ENCODE peak calls at places on chromosomes 1 and 21, in seven cellular contexts. R is IMR-90, T is mucosa of descending colon, P is omental fat pad, E is breast epithelium, M is tibial nerve, U is GM12864. Q is an unnamed sample.
A peak's percentile ranks its signal among the peaks of the same experiment; 100 is the strongest.

GRCh38 chr1:40024671-40025070 is 15.9 kb upstream of the CAP1 start:
- DNase-seq in E (no peak), R (no peak), T (no peak), M (no peak), U (no peak), P (no peak), Q (no peak)

GRCh38 chr21:35649186-35649585 is 411.1 kb downstream of the SETD4 start:
- DNase-seq in T (no peak), U (no peak), R (peak; percentile 70), M (no peak), P (no peak), E (no peak), Q (no peak)

GRCh38 chr1:3319874-3320245 is 134.6 kb upstream of the ARHGEF16 start:
- DNase-seq in P (no peak), E (no peak), U (peak; percentile 18), M (no peak), R (peak; percentile 49), T (peak; percentile 72), Q (peak; percentile 73)

GRCh38 chr21:36630485-36631206 is 68.3 kb upstream of the SIM2 start:
- DNase-seq in P (peak; percentile 49), T (no peak), M (no peak), R (peak; percentile 22), U (peak; percentile 22), E (peak; percentile 67), Q (peak; percentile 77)

GRCh38 chr1:63662846-63663245 is 69.6 kb downstream of the PGM1 start:
- DNase-seq in T (no peak), P (no peak), E (no peak), R (peak; percentile 64), M (no peak), U (no peak), Q (no peak)

GRCh38 chr1:5747428-5748285 is 244.6 kb downstream of the NPHP4 start:
- DNase-seq in P (no peak), U (no peak), R (no peak), M (peak; percentile 1), E (no peak), T (no peak), Q (no peak)

GRCh38 chr1:155052412-155053400 is 1.6 kb downstream of the ADAM15 start:
- DNase-seq in R (no peak), P (no peak), E (no peak), U (no peak), T (no peak), M (no peak), Q (peak; percentile 52)

GRCh38 chr1:85172684-85173337 is 28.0 kb downstream of the SYDE2 start:
- DNase-seq in T (no peak), U (no peak), P (no peak), E (no peak), M (no peak), R (no peak), Q (no peak)

GRCh38 chr1:43241352-43241953 is 28.3 kb upstream of the TMEM125 start:
- DNase-seq in E (no peak), M (no peak), U (no peak), T (no peak), R (peak; percentile 54), P (no peak), Q (no peak)

GRCh38 chr1:207672525-207673130 is 27.7 kb downstream of the CR1L start:
- DNase-seq in U (no peak), T (no peak), M (no peak), R (peak; percentile 21), P (no peak), E (no peak), Q (peak; percentile 36)

GRCh38 chr1:205376739-205377138 is 20.0 kb upstream of the KLHDC8A start:
- DNase-seq in M (no peak), R (no peak), E (no peak), T (no peak), U (no peak), P (no peak), Q (no peak)

GRCh38 chr1:12166834-12167492 is at the start of gene TNFRSF1B:
- DNase-seq in R (peak; percentile 29), M (peak; percentile 42), T (peak; percentile 87), P (no peak), U (no peak), E (no peak), Q (peak; percentile 95)

GRCh38 chr1:43565600-43566360 is 35.1 kb downstream of the PTPRF start:
- DNase-seq in U (no peak), R (peak; percentile 39), P (no peak), E (no peak), M (peak; percentile 35), T (no peak), Q (peak; percentile 89)

GRCh38 chr21:14691924-14692323 is 145.8 kb upstream of the SAMSN1 start:
- DNase-seq in P (no peak), R (no peak), U (no peak), M (no peak), E (no peak), T (no peak), Q (no peak)

GRCh38 chr1:203148127-203148526 is 20.6 kb downstream of the ADORA1 start:
- DNase-seq in R (no peak), U (no peak), E (no peak), M (no peak), T (no peak), P (no peak), Q (no peak)

GRCh38 chr1:44950892-44951291 is 35.5 kb downstream of the EIF2B3 start:
- DNase-seq in R (no peak), E (no peak), M (no peak), U (no peak), P (no peak), T (no peak), Q (no peak)

GRCh38 chr21:33112670-33113596 is 43.0 kb downstream of the OLIG1 start:
- DNase-seq in T (no peak), E (no peak), P (no peak), U (no peak), R (no peak), M (no peak), Q (no peak)

GRCh38 chr1:23198373-23198772 is 18.9 kb downstream of the HTR1D start:
- DNase-seq in P (no peak), M (no peak), R (peak; percentile 97), E (no peak), T (no peak), U (no peak), Q (no peak)

GRCh38 chr1:117815926-117816325 is 113.5 kb downstream of the GDAP2 start:
- DNase-seq in U (no peak), M (no peak), P (no peak), T (no peak), E (no peak), R (no peak), Q (no peak)

GRCh38 chr1:73452522-73452921 is 745.5 kb downstream of the LRRIQ3 start:
- DNase-seq in U (no peak), P (no peak), R (no peak), E (no peak), M (no peak), T (no peak), Q (no peak)
- TF ChIP-seq CTCF in U (no peak), P (no peak), R (no peak), E (no peak), M (no peak), T (no peak), Q (no peak)

GRCh38 chr1:191145834-191146233 is 668.2 kb upstream of the BRINP3 start:
- DNase-seq in T (no peak), R (no peak), U (no peak), E (no peak), M (no peak), P (no peak), Q (no peak)
- TF ChIP-seq CTCF in T (no peak), R (no peak), U (no peak), E (no peak), M (no peak), P (no peak), Q (no peak)

GRCh38 chr1:198367296-198367695 is 173.2 kb downstream of the ATP6V1G3 start:
- DNase-seq in E (no peak), U (no peak), R (no peak), T (no peak), P (no peak), M (no peak), Q (no peak)
- TF ChIP-seq CTCF in E (no peak), U (no peak), R (no peak), T (no peak), P (no peak), M (no peak), Q (no peak)

DNA sequence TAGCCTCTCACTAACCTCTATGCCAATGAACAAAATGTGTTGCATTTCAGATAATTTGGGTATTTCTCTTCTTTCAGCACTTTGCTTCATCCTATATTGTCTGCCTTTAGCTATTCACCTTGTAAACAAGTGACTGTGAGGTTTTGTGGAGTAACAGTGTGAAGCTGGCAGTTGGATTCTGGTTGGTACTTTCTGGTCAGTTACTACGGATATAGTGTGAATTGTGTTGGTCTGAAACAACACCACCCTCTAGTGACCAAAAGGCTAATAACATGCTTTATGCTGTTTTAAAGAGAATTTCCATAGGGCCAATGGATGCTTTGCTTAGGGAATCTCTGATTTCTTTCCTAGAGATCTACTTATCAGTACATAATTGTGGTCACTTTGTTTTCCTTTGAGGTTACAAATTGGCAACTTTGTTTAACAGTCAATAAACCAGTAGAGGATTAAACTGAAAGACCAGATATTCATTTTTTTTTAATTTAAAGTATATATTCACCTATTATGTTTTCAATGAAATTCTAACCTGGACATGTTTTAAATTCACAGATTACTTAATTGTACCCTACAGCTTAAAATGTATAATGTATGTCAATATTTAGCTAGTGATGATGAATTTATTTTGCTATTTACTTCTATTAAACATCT is 2.5 kb upstream of the PTGER3 start:
- DNase-seq in U (peak; percentile 21), M (no peak), T (no peak), P (no peak), R (peak; percentile 72), E (no peak), Q (peak; percentile 71)
- TF ChIP-seq CTCF in U (peak; percentile 68), M (peak; percentile 63), T (peak; percentile 53), P (no peak), R (peak; percentile 86), E (peak; percentile 68), Q (peak; percentile 48)

GRCh38 chr1:30572192-30572591 is 151.2 kb downstream of the MATN1 start:
- DNase-seq in R (no peak), U (no peak), T (no peak), M (no peak), E (no peak), P (no peak), Q (no peak)
- TF ChIP-seq CTCF in R (no peak), U (no peak), T (no peak), M (no peak), E (no peak), P (no peak), Q (no peak)

GRCh38 chr1:79380078-79380477 is 373.5 kb upstream of the ADGRL4 start:
- DNase-seq in T (no peak), P (no peak), U (no peak), M (no peak), R (no peak), E (no peak), Q (no peak)
- TF ChIP-seq CTCF in T (no peak), P (no peak), U (no peak), M (no peak), R (no peak), E (no peak), Q (no peak)

GRCh38 chr21:39612233-39613028 is at the start of gene B3GALT5:
- DNase-seq in U (no peak), E (no peak), R (no peak), T (peak; percentile 61), M (no peak), P (no peak), Q (no peak)
- TF ChIP-seq CTCF in U (no peak), E (no peak), R (no peak), T (no peak), M (no peak), P (no peak), Q (no peak)